ENCODE peak calls at places on chromosomes 2 and 18, in ten cellular contexts. A is progenitor cell of endocrine pancreas; M is activated T-helper 9 cell treated with anti-CD3 and anti-CD28 coated beads, Interleukin-2, amount 50 U/mL, for 16 hours; W is putamen; K is GM03348; D is naive thymus-derived CD8-positive, alpha-beta T cell; N is stimulated activated CD4-positive, alpha-beta T cell treated with anti-CD3 and anti-CD28 coated beads, Interleukin-15, amount 100 ng/mL, for 48 hours; P is naive thymus-derived CD4-positive, alpha-beta T cell; C is A172; H is body of pancreas. V is an unnamed sample.

GRCh38 chr2:229416116-229416694 is 145.1 kb upstream of the PID1 start:
- DNase-seq in A (no peak), M (no peak), W (peak; percentile 51), K (peak; percentile 73), D (no peak), N (no peak), P (no peak), C (peak; percentile 15), H (peak; percentile 51), V (peak; percentile 83)

GRCh38 chr2:231380991-231381847 is 14.3 kb upstream of the B3GNT7 start:
- DNase-seq in A (no peak), M (no peak), W (no peak), K (no peak), D (no peak), N (no peak), P (no peak), C (no peak), H (no peak), V (no peak)

GRCh38 chr2:237575869-237576862 is 9.8 kb downstream of the PRLH start:
- DNase-seq in A (no peak), M (no peak), W (no peak), K (no peak), D (no peak), N (no peak), P (no peak), C (no peak), H (no peak), V (no peak)

GRCh38 chr2:240454031-240454901 is 18.8 kb downstream of the GPC1 start:
- DNase-seq in A (no peak), M (no peak), W (no peak), K (no peak), D (no peak), N (no peak), P (no peak), C (no peak), H (no peak), V (no peak)

GRCh38 chr2:26190369-26190768 is 17.5 kb downstream of the GAREM2 start:
- DNase-seq in A (no peak), M (no peak), W (no peak), K (no peak), D (no peak), N (no peak), P (no peak), C (no peak), H (no peak), V (no peak)

GRCh38 chr18:2961828-2962227 is 51.1 kb downstream of the LPIN2 start:
- DNase-seq in A (no peak), M (no peak), W (no peak), K (peak; percentile 49), D (no peak), N (no peak), P (no peak), C (no peak), H (no peak), V (peak; percentile 60)

GRCh38 chr2:234257859-234258561 is 207.5 kb downstream of the SPP2 start:
- DNase-seq in A (no peak), M (no peak), W (peak; percentile 53), K (peak; percentile 91), D (no peak), N (peak; percentile 10), P (no peak), C (peak; percentile 99), H (peak; percentile 77), V (no peak)

GRCh38 chr2:241136191-241136590 is 13.1 kb downstream of the PASK start:
- DNase-seq in A (no peak), M (no peak), W (no peak), K (no peak), D (no peak), N (no peak), P (no peak), C (no peak), H (no peak), V (no peak)

GRCh38 chr2:220664272-220665107 is 907.6 kb downstream of the EPHA4 start:
- DNase-seq in A (no peak), M (no peak), W (no peak), K (peak; percentile 27), D (no peak), N (no peak), P (no peak), C (no peak), H (no peak), V (no peak)

GRCh38 chr2:222706616-222707015 is 35.2 kb downstream of the MOGAT1 start:
- DNase-seq in A (no peak), M (no peak), W (no peak), K (no peak), D (no peak), N (no peak), P (no peak), C (no peak), H (no peak), V (no peak)

GRCh38 chr2:231099918-231100317 is 24.9 kb downstream of the HTR2B start:
- DNase-seq in A (no peak), M (no peak), W (no peak), K (no peak), D (no peak), N (no peak), P (no peak), C (no peak), H (no peak), V (no peak)

GRCh38 chr2:204110250-204111183 is 174.0 kb downstream of the ICOS start:
- DNase-seq in A (no peak), M (peak; percentile 36), W (no peak), K (peak; percentile 54), D (peak; percentile 41), N (no peak), P (peak; percentile 43), C (no peak), H (peak; percentile 6), V (peak; percentile 58)

GRCh38 chr2:121075641-121076500 is 209.1 kb downstream of the TFCP2L1 start:
- DNase-seq in A (no peak), M (no peak), W (no peak), K (no peak), D (no peak), N (no peak), P (no peak), C (peak; percentile 44), H (no peak), V (no peak)

GRCh38 chr2:161102770-161103450 is 57.3 kb upstream of the TANK start:
- DNase-seq in A (no peak), M (no peak), W (no peak), K (peak; percentile 43), D (no peak), N (no peak), P (no peak), C (no peak), H (no peak), V (no peak)

GRCh38 chr18:28198588-28198987 is 21.7 kb upstream of the CDH2 start:
- DNase-seq in A (no peak), M (no peak), W (no peak), K (no peak), D (no peak), N (no peak), P (no peak), C (no peak), H (no peak), V (no peak)

GRCh38 chr2:98604547-98604946 is 3.8 kb downstream of the COA5 start:
- DNase-seq in A (no peak), M (no peak), W (no peak), K (no peak), D (no peak), N (no peak), P (no peak), C (no peak), H (no peak), V (no peak)